ENCODE peak calls at places on chromosomes 16 and 17, in seven cellular contexts. X, A, J, G, L, K and U are unnamed samples.

GRCh38 chr17:66945451-66945850 is 19.1 kb upstream of the CACNG4 start:
- DNase-seq in A (no peak), K (no peak), X (no peak), L (no peak), J (no peak), G (no peak), U (no peak)

GRCh38 chr17:9445424-9445823 is 130.2 kb downstream of the STX8 start:
- DNase-seq in A (no peak), L (no peak), K (no peak), G (no peak), X (no peak), J (no peak), U (no peak)

GRCh38 chr16:57621521-57622268 is 6.7 kb upstream of the ADGRG1 start:
- DNase-seq in G (no peak), A (no peak), L (no peak), K (no peak), J (no peak), X (no peak), U (no peak)

GRCh38 chr17:29784661-29785060 is 145.4 kb downstream of the SSH2 start:
- DNase-seq in K (no peak), L (peak; percentile 17), A (no peak), G (no peak), J (no peak), X (peak; percentile 50), U (no peak)

GRCh38 chr16:354971-355441 is 2.5 kb upstream of the AXIN1 start:
- DNase-seq in J (no peak), K (no peak), L (no peak), A (no peak), G (peak; percentile 38), X (no peak), U (no peak)

GRCh38 chr16:72188512-72188911 is 16.6 kb upstream of the PMFBP1 start:
- DNase-seq in L (no peak), X (no peak), J (no peak), K (no peak), G (no peak), A (no peak), U (no peak)

GRCh38 chr17:13568746-13569739 is 32.7 kb downstream of the HS3ST3A1 start:
- DNase-seq in A (no peak), G (no peak), L (no peak), J (no peak), X (no peak), K (peak; percentile 46), U (no peak)

GRCh38 chr16:20203277-20203676 is 124.0 kb downstream of the GP2 start:
- DNase-seq in G (no peak), X (no peak), K (no peak), A (no peak), L (no peak), J (no peak), U (no peak)

GRCh38 chr16:89988951-89989350 is 30.3 kb downstream of the DBNDD1 start:
- DNase-seq in L (no peak), J (no peak), G (no peak), A (no peak), X (no peak), K (no peak), U (no peak)

GRCh38 chr17:17025621-17026020 is 16.6 kb upstream of the MPRIP start:
- DNase-seq in X (no peak), J (no peak), K (no peak), G (no peak), A (no peak), L (no peak), U (no peak)

GRCh38 chr16:6096931-6097665 is 999.5 kb upstream of the EEF2KMT start:
- DNase-seq in G (no peak), K (no peak), L (no peak), A (no peak), X (no peak), J (no peak), U (no peak)

GRCh38 chr17:31425646-31426045 is 34.2 kb downstream of the RAB11FIP4 start:
- DNase-seq in X (no peak), J (no peak), A (no peak), K (no peak), G (no peak), L (no peak), U (no peak)

GRCh38 chr16:27452569-27453475 is 50.8 kb downstream of the IL21R start:
- DNase-seq in A (no peak), L (no peak), J (no peak), X (no peak), K (no peak), G (no peak), U (no peak)

GRCh38 chr17:29250666-29251065 is 4.0 kb downstream of the CRYBA1 start:
- DNase-seq in G (no peak), J (no peak), A (no peak), X (peak; percentile 93), K (no peak), L (peak; percentile 85), U (no peak)

GRCh38 chr16:84052071-84052622 is 9.6 kb upstream of the SLC38A8 start:
- DNase-seq in A (no peak), J (no peak), K (no peak), L (no peak), G (no peak), X (no peak), U (no peak)

GRCh38 chr16:14658063-14658462 is 25.3 kb downstream of the BFAR start:
- DNase-seq in J (no peak), X (no peak), L (no peak), A (no peak), K (no peak), G (no peak), U (peak; percentile 34)

GRCh38 chr16:30692381-30693074 is 6.4 kb upstream of the SRCAP start:
- DNase-seq in L (no peak), G (no peak), K (no peak), J (no peak), X (no peak), A (peak; percentile 38), U (no peak)

GRCh38 chr16:53071748-53072301 is 17.0 kb downstream of the CHD9 start:
- DNase-seq in A (peak; percentile 39), G (no peak), K (no peak), L (no peak), X (no peak), J (no peak), U (peak; percentile 40)

GRCh38 chr16:80824623-80825364 is 20.4 kb upstream of the CDYL2 start:
- DNase-seq in X (peak; percentile 67), J (peak; percentile 17), G (no peak), K (peak; percentile 51), A (peak; percentile 57), L (peak; percentile 70), U (no peak)

GRCh38 chr16:52498640-52499039 is 48.3 kb downstream of the TOX3 start:
- DNase-seq in G (no peak), L (no peak), X (no peak), K (no peak), J (peak; percentile 28), A (no peak), U (no peak)

GRCh38 chr16:85104821-85105391 is 7.4 kb downstream of the CIBAR2 start:
- DNase-seq in G (no peak), A (peak; percentile 40), L (no peak), J (no peak), K (no peak), X (no peak), U (peak; percentile 45)

GRCh38 chr16:1244881-1245280 is 4.4 kb downstream of the TPSAB1 start:
- DNase-seq in K (no peak), G (no peak), X (no peak), L (no peak), J (no peak), A (peak; percentile 96), U (no peak)

GRCh38 chr16:2664522-2665096 is 17.7 kb upstream of the KCTD5 start:
- DNase-seq in L (no peak), K (no peak), G (no peak), J (no peak), X (no peak), A (no peak), U (no peak)

GRCh38 chr17:32873114-32873513 is 3.8 kb downstream of the MYO1D start:
- DNase-seq in X (no peak), L (no peak), J (no peak), A (no peak), K (no peak), G (no peak), U (no peak)

GRCh38 chr17:15392326-15392739 is 50.9 kb upstream of the TEKT3 start:
- DNase-seq in J (no peak), G (no peak), X (peak; percentile 96), K (peak; percentile 45), L (peak; percentile 96), A (no peak), U (no peak)

GRCh38 chr17:74408830-74409229 is 23.1 kb upstream of the GPRC5C start:
- DNase-seq in G (no peak), A (no peak), L (no peak), K (no peak), J (no peak), X (no peak), U (no peak)